ENCODE peak calls at places on chromosome 20, in nine cellular contexts. O is Kasumi-1; C is omental fat pad; I is progenitor cell of endocrine pancreas; Z is activated naive CD4-positive, alpha-beta T cell treated with anti-CD3 and anti-CD28 coated beads, Interleukin-2, amount 50 U/mL, for 72 hours; A is stimulated activated naive CD8-positive, alpha-beta T cell treated with anti-CD3 and anti-CD28 coated beads, Interleukin-15, amount 100 ng/mL, for 72 hours; P is heart right ventricle; K is SK-N-DZ; V is AG04449. W is an unnamed sample.
A peak's percentile ranks its signal among the peaks of the same experiment; 100 is the strongest.

GRCh38 chr20:24872291-24873014 is 76.6 kb upstream of the CST7 start:
- DNase-seq in K (peak; percentile 86), O (no peak), V (no peak), A (no peak), P (no peak), I (no peak), C (no peak), Z (no peak), W (no peak)

GRCh38 chr20:57594092-57594911 is 25.9 kb downstream of the ZBP1 start:
- DNase-seq in C (peak; percentile 48), Z (no peak), P (peak; percentile 35), O (peak; percentile 17), V (no peak), A (peak; percentile 51), K (peak; percentile 59), I (peak; percentile 61), W (no peak)

GRCh38 chr20:23048283-23049200 is 930 bp downstream of the THBD start:
- DNase-seq in A (peak; percentile 13), Z (no peak), I (peak; percentile 25), K (no peak), O (peak; percentile 74), P (peak; percentile 50), V (no peak), C (no peak), W (no peak)

GRCh38 chr20:34842143-34842542 is 16.7 kb upstream of the NCOA6 start:
- DNase-seq in K (no peak), C (no peak), Z (no peak), I (no peak), O (no peak), P (no peak), A (no peak), V (no peak), W (no peak)

GRCh38 chr20:44691424-44692423 is 23.4 kb upstream of the CCN5 start:
- DNase-seq in I (no peak), P (peak; percentile 78), C (no peak), K (no peak), V (no peak), Z (no peak), O (no peak), A (no peak), W (no peak)

GRCh38 chr20:1377984-1378742 is 14.7 kb downstream of the FKBP1A start:
- DNase-seq in V (no peak), Z (no peak), P (no peak), I (no peak), C (no peak), K (no peak), O (no peak), A (no peak), W (no peak)

GRCh38 chr20:23407770-23408467 is 13.4 kb downstream of the NAPB start:
- DNase-seq in A (peak; percentile 23), I (no peak), P (no peak), O (no peak), V (no peak), K (no peak), Z (no peak), C (no peak), W (no peak)

GRCh38 chr20:36646678-36647077 is 682 bp upstream of the SLA2 start:
- DNase-seq in O (no peak), A (no peak), P (no peak), C (no peak), K (no peak), V (no peak), Z (no peak), I (no peak), W (no peak)

GRCh38 chr20:57851786-57852185 is 142.0 kb upstream of the PMEPA1 start:
- DNase-seq in I (no peak), O (no peak), P (no peak), V (no peak), A (no peak), Z (no peak), K (no peak), C (no peak), W (peak; percentile 25)